ENCODE peak calls at places on chromosomes 2 and 18, in seven cellular contexts. H, W, J, D, Z, F and R are unnamed samples.

GRCh38 chr2:216202602-216203250 is 93.6 kb downstream of the XRCC5 start:
- DNase-seq in Z (no peak), J (no peak), W (no peak), D (no peak), F (no peak), H (no peak), R (no peak)

GRCh38 chr18:57943723-57944122 is 100.3 kb upstream of the NEDD4L start:
- DNase-seq in D (no peak), F (no peak), J (no peak), W (no peak), H (no peak), Z (no peak), R (peak)

GRCh38 chr2:55418512-55419235 is 982 bp downstream of the CCDC88A start:
- DNase-seq in W (no peak), H (no peak), Z (no peak), D (peak), F (no peak), J (no peak), R (no peak)

GRCh38 chr2:236738896-236739295 is 169.3 kb downstream of the ACKR3 start:
- DNase-seq in Z (no peak), J (no peak), F (no peak), H (no peak), D (no peak), W (no peak), R (no peak)

GRCh38 chr18:46069524-46069923 is 2.5 kb downstream of the PSTPIP2 start:
- DNase-seq in J (no peak), W (no peak), F (no peak), D (no peak), Z (no peak), H (no peak), R (no peak)

GRCh38 chr2:199495147-199495546 is 37.4 kb upstream of the SATB2 start:
- DNase-seq in D (no peak), Z (no peak), J (no peak), H (no peak), F (no peak), W (no peak), R (no peak)

GRCh38 chr2:12089001-12089400 is 342.6 kb downstream of the LPIN1 start:
- DNase-seq in W (no peak), F (no peak), D (no peak), H (no peak), Z (no peak), J (no peak), R (no peak)

GRCh38 chr2:240433973-240434727 is 1.3 kb upstream of the GPC1 start:
- DNase-seq in H (peak), F (no peak), J (no peak), W (no peak), Z (no peak), D (peak), R (peak)

GRCh38 chr2:112577756-112578155 is 6.7 kb upstream of the CHCHD5 start:
- DNase-seq in J (no peak), W (no peak), F (no peak), H (no peak), D (no peak), Z (no peak), R (no peak)

GRCh38 chr2:163664610-163665009 is 71.2 kb downstream of the FIGN start:
- DNase-seq in W (no peak), F (no peak), J (no peak), Z (no peak), D (no peak), H (no peak), R (peak)

GRCh38 chr2:96747061-96747460 is 7.2 kb upstream of the LMAN2L start:
- DNase-seq in F (no peak), H (no peak), W (no peak), J (no peak), D (no peak), Z (no peak), R (no peak)

GRCh38 chr2:44245068-44245861 is 30.0 kb upstream of the SLC3A1 start:
- DNase-seq in J (no peak), F (no peak), D (no peak), H (no peak), W (no peak), Z (no peak), R (no peak)

GRCh38 chr2:241562269-241562891 is 3.8 kb downstream of the BOK start:
- DNase-seq in J (no peak), Z (no peak), W (no peak), H (no peak), D (no peak), F (no peak), R (no peak)

GRCh38 chr2:120578576-120579352 is 156.9 kb upstream of the GLI2 start:
- DNase-seq in J (no peak), F (no peak), W (no peak), D (no peak), H (no peak), Z (no peak), R (no peak)

GRCh38 chr2:221264318-221264717 is 307.8 kb downstream of the EPHA4 start:
- DNase-seq in J (no peak), D (no peak), H (no peak), F (no peak), W (no peak), Z (no peak), R (no peak)

GRCh38 chr2:150619607-150620330 is 132.3 kb upstream of the RND3 start:
- DNase-seq in F (no peak), H (no peak), W (no peak), J (no peak), Z (no peak), D (no peak), R (no peak)

GRCh38 chr2:54569745-54570296 is 113.7 kb downstream of the SPTBN1 start:
- DNase-seq in H (no peak), D (no peak), Z (no peak), W (no peak), F (no peak), J (no peak), R (no peak)

GRCh38 chr2:40725950-40726349 is 274.1 kb upstream of the SLC8A1 start:
- DNase-seq in D (no peak), Z (no peak), H (no peak), W (no peak), F (no peak), J (no peak), R (no peak)

GRCh38 chr2:145323512-145323911 is 803.6 kb upstream of the ZEB2 start:
- DNase-seq in Z (no peak), W (no peak), J (no peak), D (no peak), F (no peak), H (no peak), R (peak)

GRCh38 chr2:217451634-217452033 is 551.2 kb downstream of the TNS1 start:
- DNase-seq in F (no peak), D (no peak), W (no peak), Z (no peak), H (no peak), J (no peak), R (no peak)

GRCh38 chr2:239277401-239278085 is 123.3 kb downstream of the HDAC4 start:
- DNase-seq in F (no peak), D (no peak), W (no peak), J (no peak), Z (no peak), H (no peak), R (no peak)

GRCh38 chr2:230701308-230701707 is 11.3 kb upstream of the CAB39 start:
- DNase-seq in W (no peak), D (no peak), F (no peak), J (no peak), H (no peak), Z (no peak), R (no peak)

GRCh38 chr2:16640867-16641266 is 24.8 kb downstream of the CYRIA start:
- DNase-seq in F (no peak), H (no peak), J (no peak), Z (no peak), W (no peak), D (no peak), R (no peak)

GRCh38 chr2:111050701-111051376 is 69.9 kb upstream of the BCL2L11 start:
- DNase-seq in Z (no peak), D (no peak), H (no peak), W (no peak), J (no peak), F (no peak), R (no peak)

GRCh38 chr18:61628085-61628484 is 264.7 kb downstream of the RNF152 start:
- DNase-seq in W (no peak), F (no peak), H (no peak), Z (no peak), D (no peak), J (no peak), R (no peak)

GRCh38 chr18:27017901-27018500 is 152.5 kb upstream of the AQP4 start:
- DNase-seq in Z (no peak), W (no peak), D (no peak), H (peak), J (no peak), F (no peak), R (no peak)

GRCh38 chr2:127953128-127953718 is 67.5 kb upstream of the AMMECR1L start:
- DNase-seq in Z (no peak), W (no peak), F (no peak), H (no peak), D (no peak), J (peak), R (no peak)

GRCh38 chr18:79868811-79869541 is 71.2 kb downstream of the KCNG2 start:
- DNase-seq in F (no peak), D (no peak), Z (no peak), J (no peak), H (no peak), W (no peak), R (no peak)

GRCh38 chr18:13233746-13234527 is 15.4 kb downstream of the LDLRAD4 start:
- DNase-seq in Z (no peak), W (no peak), F (no peak), D (no peak), H (no peak), J (no peak), R (no peak)

GRCh38 chr2:172082944-172083718 is 2.2 kb upstream of the DLX1 start:
- DNase-seq in W (no peak), J (no peak), Z (no peak), D (no peak), H (peak), F (peak), R (no peak)

GRCh38 chr2:196887431-196887830 is 39.1 kb downstream of the PGAP1 start:
- DNase-seq in H (no peak), W (no peak), J (no peak), D (no peak), F (no peak), Z (no peak), R (no peak)

GRCh38 chr2:223597071-223597470 is 5.1 kb downstream of the SCG2 start:
- DNase-seq in D (no peak), J (no peak), H (no peak), W (no peak), F (no peak), Z (no peak), R (no peak)

GRCh38 chr2:74585406-74586182 is 31.1 kb downstream of the DOK1 start:
- DNase-seq in W (no peak), D (no peak), F (no peak), H (no peak), J (no peak), Z (no peak), R (no peak)

GRCh38 chr18:12376034-12376717 is 851 bp downstream of the AFG3L2 start:
- DNase-seq in H (peak), Z (no peak), D (no peak), F (no peak), W (no peak), J (no peak), R (no peak)

GRCh38 chr2:72080286-72081145 is 67.1 kb downstream of the CYP26B1 start:
- DNase-seq in F (no peak), H (no peak), J (no peak), W (no peak), D (no peak), Z (no peak), R (no peak)

GRCh38 chr2:219684721-219685689 is 57.6 kb downstream of the SLC4A3 start:
- DNase-seq in W (peak), H (peak), F (no peak), J (no peak), Z (peak), D (peak), R (no peak)

GRCh38 chr2:240502430-240503121 is 55.2 kb downstream of the ANKMY1 start:
- DNase-seq in H (no peak), D (no peak), J (no peak), Z (no peak), W (no peak), F (no peak), R (no peak)